ENCODE peak calls at places on chromosomes 6 and 20, in four cellular contexts. K is astrocyte, Q is endothelial cell of umbilical vein, S is pancreas. O is an unnamed sample. For H3K36me3 and H3K27me3, the result is how much of the 10 kb centered on the place peaks cover.

GRCh38 chr6:159715168-159715567 is 12.1 kb upstream of the WTAP start:
- DNase-seq in Q (no peak), K (no peak), S (no peak), O (no peak)

GRCh38 chr6:70304611-70305010 is 1.7 kb upstream of the COL9A1 start:
- DNase-seq in K (no peak), S (no peak), Q (no peak), O (no peak)

GRCh38 chr6:165774903-165775608 is 112.0 kb upstream of the PDE10A start:
- DNase-seq in Q (peak), K (peak), S (no peak), O (no peak)

GRCh38 chr6:143614270-143614669 is 63.5 kb upstream of the PHACTR2 start:
- DNase-seq in K (no peak), S (no peak), Q (no peak), O (no peak)

GRCh38 chr6:32920610-32921188 is 20.1 kb downstream of the HLA-DMB start:
- DNase-seq in S (no peak), Q (no peak), K (no peak), O (no peak)

GRCh38 chr6:42292002-42292735 is 74.5 kb upstream of the MRPS10 start:
- DNase-seq in S (no peak), K (peak), Q (no peak), O (peak)

GRCh38 chr6:83461438-83461837 is 30.6 kb upstream of the ME1 start:
- DNase-seq in Q (no peak), K (no peak), S (no peak), O (no peak)

GRCh38 chr6:106069478-106069877 is 16.7 kb upstream of the PRDM1 start:
- DNase-seq in Q (peak), K (peak), S (no peak), O (peak)

GRCh38 chr6:127855542-127856159 is 45.2 kb downstream of the THEMIS start:
- DNase-seq in K (no peak), Q (peak), S (no peak), O (no peak)

GRCh38 chr20:18007534-18008292 is 38.9 kb downstream of the MGME1 start:
- DNase-seq in Q (no peak), K (no peak), S (peak), O (no peak)

GRCh38 chr20:3797592-3798404 is 1.7 kb downstream of the CDC25B start:
- DNase-seq in K (no peak), S (no peak), Q (no peak), O (no peak)

GRCh38 chr20:25285091-25285647 is 37.3 kb downstream of the PYGB start:
- DNase-seq in Q (no peak), K (no peak), S (peak), O (no peak)

GRCh38 chr20:36541227-36542018 is at the start of gene MYL9:
- DNase-seq in S (peak), K (peak), Q (peak), O (peak)

GRCh38 chr6:36094786-36095496 is 35.4 kb upstream of the MAPK13 start:
- DNase-seq in S (peak), Q (peak), K (peak), O (peak)

GRCh38 chr6:36098253-36098919 is 31.9 kb upstream of the MAPK13 start:
- DNase-seq in Q (no peak), K (no peak), S (no peak), O (no peak)

GRCh38 chr6:36094238-36094637 is 36.1 kb upstream of the MAPK13 start:
- DNase-seq in S (no peak), K (no peak), Q (no peak), O (no peak)

GRCh38 chr6:36098920-36099647 is 31.2 kb upstream of the MAPK13 start:
- DNase-seq in Q (peak), K (no peak), S (no peak), O (no peak)

GRCh38 chr6:36095497-36096391 is 34.6 kb upstream of the MAPK13 start:
- DNase-seq in K (no peak), Q (no peak), S (no peak), O (no peak)
- H3K36me3 ChIP-seq in K (under half), Q (under half), S (under half), O (under half)

GRCh38 chr20:61908057-61909026 is 157.3 kb downstream of the TAF4 start:
- DNase-seq in Q (no peak), S (no peak), K (no peak), O (no peak)

GRCh38 chr20:61909821-61910220 is 155.9 kb downstream of the TAF4 start:
- DNase-seq in K (no peak), S (no peak), Q (no peak), O (no peak)

GRCh38 chr20:61907081-61907891 is 158.4 kb downstream of the TAF4 start:
- DNase-seq in K (no peak), Q (no peak), S (peak), O (no peak)

GRCh38 chr20:61911824-61912223 is 153.9 kb downstream of the TAF4 start:
- DNase-seq in Q (no peak), S (no peak), K (no peak), O (no peak)

GRCh38 chr20:61909028-61909427 is 156.7 kb downstream of the TAF4 start:
- DNase-seq in K (no peak), S (no peak), Q (no peak), O (no peak)
- H3K27me3 ChIP-seq in K (under half), S (under half), Q (under half), O (under half)

GRCh38 chr20:62266851-62267250 is 28.5 kb downstream of the OSBPL2 start:
- DNase-seq in Q (no peak), S (no peak), K (no peak), O (no peak)
- H3K36me3 ChIP-seq in Q (under half), S (half or more), K (under half), O (under half)

GRCh38 chr6:98825602-98826230 is 8.7 kb upstream of the POU3F2 start:
- DNase-seq in Q (no peak), S (no peak), K (no peak), O (no peak)

GRCh38 chr6:98824163-98824906 is 10.0 kb upstream of the POU3F2 start:
- DNase-seq in S (no peak), K (peak), Q (no peak), O (no peak)

GRCh38 chr6:98823845-98824162 is 10.6 kb upstream of the POU3F2 start:
- DNase-seq in Q (no peak), K (no peak), S (no peak), O (no peak)

GRCh38 chr6:98823428-98823827 is 10.9 kb upstream of the POU3F2 start:
- DNase-seq in S (no peak), Q (no peak), K (no peak), O (no peak)

GRCh38 chr6:98824907-98825601 is 9.3 kb upstream of the POU3F2 start:
- DNase-seq in S (no peak), Q (no peak), K (no peak), O (no peak)
- H3K27me3 ChIP-seq in S (under half), Q (half or more), K (half or more), O (half or more)

GRCh38 chr20:63591147-63591533 is 17.1 kb upstream of the HELZ2 start:
- DNase-seq in K (no peak), Q (no peak), S (no peak), O (no peak)
- H3K36me3 ChIP-seq in K (under half), Q (under half), S (under half), O (half or more)

GRCh38 chr6:43459535-43459934 is 4.2 kb upstream of the DLK2 start:
- DNase-seq in K (no peak), Q (no peak), S (no peak), O (no peak)
- H3K27me3 ChIP-seq in K (under half), Q (under half), S (under half), O (under half)

DNA sequence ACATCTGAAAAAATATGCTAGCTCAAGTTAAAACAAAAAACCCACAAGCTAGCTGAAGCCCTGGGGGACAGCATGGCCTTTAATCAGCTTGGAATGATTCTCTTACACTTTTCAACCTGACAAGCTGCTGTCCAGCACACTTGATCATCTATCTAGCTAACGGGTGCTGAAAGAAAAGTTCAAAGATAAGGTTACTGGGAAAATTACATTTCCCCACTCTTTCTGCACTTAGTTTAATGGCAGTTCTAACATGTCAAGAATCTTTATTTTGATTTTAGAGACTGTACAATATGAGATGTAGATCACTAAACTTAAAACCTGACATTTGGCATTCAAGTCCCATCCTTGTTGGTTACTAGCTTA is 53.4 kb downstream of the STK4 start:
- DNase-seq in Q (no peak), S (no peak), K (no peak), O (no peak)
- H3K36me3 ChIP-seq in Q (under half), S (under half), K (under half), O (under half)

GRCh38 chr20:48657426-48658197 is 170.2 kb downstream of the PREX1 start:
- DNase-seq in K (peak), Q (peak), S (peak), O (peak)
- H3K27me3 ChIP-seq in K (under half), Q (under half), S (under half), O (under half)

GRCh38 chr6:43509984-43510826 is at the start of gene LRRC73:
- DNase-seq in Q (peak), S (peak), K (peak), O (peak)
- H3K36me3 ChIP-seq in Q (under half), S (under half), K (under half), O (half or more)